ENCODE peak calls at places on chromosomes 13 and 19, in six cellular contexts. V is upper lobe of left lung, Q is bronchial epithelial cell, S is neural crest cell, K is esophagus squamous epithelium, T is GM10248. A is an unnamed sample.

GRCh38 chr13:67841071-67841470 is 610.9 kb upstream of the PCDH9 start:
- DNase-seq in V (no peak), Q (no peak), S (no peak), K (no peak), T (no peak), A (no peak)

GRCh38 chr13:107968470-107968869 is 246.9 kb downstream of the LIG4 start:
- DNase-seq in V (no peak), Q (peak; percentile 62), S (no peak), K (no peak), T (no peak), A (no peak)

GRCh38 chr13:21683034-21683733 is 12.3 kb downstream of the FGF9 start:
- DNase-seq in V (no peak), Q (peak; percentile 99), S (no peak), K (no peak), T (no peak), A (no peak)

GRCh38 chr13:19586904-19587634 is 25.7 kb upstream of the TPTE2 start:
- DNase-seq in V (peak; percentile 47), Q (no peak), S (no peak), K (no peak), T (peak; percentile 76), A (peak; percentile 72)

GRCh38 chr13:113374511-113375175 is 10.7 kb upstream of the GRTP1 start:
- DNase-seq in V (no peak), Q (no peak), S (no peak), K (no peak), T (no peak), A (no peak)

GRCh38 chr13:99305180-99305965 is 1.8 kb downstream of the GPR183 start:
- DNase-seq in V (no peak), Q (no peak), S (no peak), K (no peak), T (no peak), A (no peak)

GRCh38 chr13:98938801-98939200 is 39.1 kb downstream of the DOCK9 start:
- DNase-seq in V (no peak), Q (no peak), S (no peak), K (no peak), T (no peak), A (no peak)

GRCh38 chr13:111658150-111659100 is 338.0 kb downstream of the TEX29 start:
- DNase-seq in V (no peak), Q (no peak), S (peak; percentile 47), K (no peak), T (no peak), A (no peak)

GRCh38 chr19:6276447-6276846 is 3.3 kb downstream of the MLLT1 start:
- DNase-seq in V (peak; percentile 70), Q (no peak), S (no peak), K (no peak), T (no peak), A (no peak)

GRCh38 chr13:24254151-24254810 is 55.1 kb upstream of the C1QTNF9 start:
- DNase-seq in V (peak; percentile 82), Q (no peak), S (no peak), K (no peak), T (peak; percentile 37), A (no peak)

GRCh38 chr19:18603255-18603957 is 3.2 kb downstream of the CRLF1 start:
- DNase-seq in V (no peak), Q (no peak), S (no peak), K (no peak), T (no peak), A (peak; percentile 53)

GRCh38 chr19:45632468-45633196 is 6.6 kb downstream of the EML2 start:
- DNase-seq in V (peak; percentile 81), Q (peak; percentile 97), S (peak; percentile 74), K (no peak), T (peak; percentile 65), A (peak; percentile 61)

GRCh38 chr19:35843676-35844481 is 8.4 kb downstream of the NPHS1 start:
- DNase-seq in V (no peak), Q (peak; percentile 6), S (no peak), K (no peak), T (no peak), A (no peak)

GRCh38 chr19:42154471-42155323 is 22.5 kb upstream of the POU2F2 start:
- DNase-seq in V (no peak), Q (no peak), S (no peak), K (no peak), T (peak; percentile 54), A (peak; percentile 62)

GRCh38 chr13:74346960-74347359 is 212.8 kb upstream of the KLF12 start:
- DNase-seq in V (no peak), Q (no peak), S (no peak), K (no peak), T (no peak), A (no peak)

GRCh38 chr13:44818428-44818827 is 170.8 kb downstream of the NUFIP1 start:
- DNase-seq in V (no peak), Q (peak; percentile 44), S (no peak), K (no peak), T (no peak), A (no peak)

GRCh38 chr13:59494151-59494550 is 669.6 kb downstream of the DIAPH3 start:
- DNase-seq in V (no peak), Q (no peak), S (no peak), K (no peak), T (no peak), A (no peak)

GRCh38 chr13:27619711-27620376 is 485 bp downstream of the LNX2 start:
- DNase-seq in V (peak; percentile 41), Q (peak; percentile 31), S (peak; percentile 23), K (no peak), T (peak; percentile 58), A (peak; percentile 62)
- TF ChIP-seq CTCF in V (peak; percentile 55), Q (peak; percentile 36), S (peak; percentile 54), K (peak; percentile 32), T (peak; percentile 8), A (peak; percentile 9)

GRCh38 chr13:109136873-109137272 is 507.5 kb downstream of the MYO16 start:
- DNase-seq in V (no peak), Q (no peak), S (no peak), K (no peak), T (no peak), A (no peak)

GRCh38 chr13:109139346-109139745 is 509.9 kb downstream of the MYO16 start:
- DNase-seq in V (no peak), Q (no peak), S (no peak), K (no peak), T (no peak), A (no peak)

GRCh38 chr13:109141716-109142115 is 512.3 kb downstream of the MYO16 start:
- DNase-seq in V (no peak), Q (no peak), S (no peak), K (no peak), T (peak; percentile 29), A (no peak)

GRCh38 chr13:109140777-109141354 is 511.5 kb downstream of the MYO16 start:
- DNase-seq in V (no peak), Q (no peak), S (no peak), K (no peak), T (no peak), A (no peak)

DNA sequence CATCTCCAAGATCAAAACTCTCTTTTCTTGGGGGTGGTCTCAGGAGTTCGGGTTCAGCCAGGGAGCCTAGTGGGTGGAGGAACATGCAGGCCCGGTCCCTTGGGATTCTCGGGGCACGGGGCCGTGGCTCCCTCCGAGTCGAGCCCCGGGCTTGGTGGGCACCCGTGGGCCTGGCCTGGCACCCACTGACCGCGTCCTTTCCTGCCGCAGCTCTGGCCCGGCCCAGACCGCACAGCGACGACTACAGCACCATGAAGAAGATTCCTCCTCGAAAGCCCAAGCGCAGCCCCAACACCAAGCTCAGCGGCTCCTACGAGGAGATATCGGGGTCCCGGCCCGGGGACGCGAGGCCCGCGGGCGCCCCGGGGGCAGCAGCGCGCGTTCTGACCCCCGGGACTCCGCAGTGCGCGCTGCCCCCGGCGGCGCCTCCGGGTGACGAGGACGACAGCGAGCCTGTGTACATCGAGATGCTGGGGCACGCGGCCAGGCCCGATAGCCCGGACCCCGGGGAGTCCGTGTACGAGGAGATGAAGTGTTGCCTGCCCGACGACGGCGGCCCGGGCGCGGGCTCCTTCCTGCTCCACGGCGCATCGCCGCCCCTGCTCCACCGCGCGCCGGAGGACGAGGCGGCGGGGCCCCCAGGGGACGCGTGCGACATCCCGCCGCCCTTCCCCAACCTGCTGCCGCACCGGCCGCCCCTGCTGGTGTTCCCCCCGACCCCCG is 510.8 kb downstream of the MYO16 start:
- DNase-seq in V (no peak), Q (no peak), S (no peak), K (no peak), T (no peak), A (no peak)
- TF ChIP-seq CTCF in V (no peak), Q (no peak), S (no peak), K (no peak), T (no peak), A (no peak)

GRCh38 chr19:38381138-38381537 is 6.7 kb downstream of the GGN start:
- DNase-seq in V (no peak), Q (no peak), S (no peak), K (no peak), T (no peak), A (no peak)

GRCh38 chr19:38383743-38384142 is 4.1 kb downstream of the GGN start:
- DNase-seq in V (no peak), Q (no peak), S (no peak), K (no peak), T (no peak), A (no peak)

GRCh38 chr19:38385057-38385803 is 2.6 kb downstream of the GGN start:
- DNase-seq in V (no peak), Q (no peak), S (no peak), K (no peak), T (no peak), A (no peak)

GRCh38 chr19:38384209-38385027 is 3.4 kb downstream of the GGN start:
- DNase-seq in V (no peak), Q (no peak), S (no peak), K (no peak), T (no peak), A (no peak)

DNA sequence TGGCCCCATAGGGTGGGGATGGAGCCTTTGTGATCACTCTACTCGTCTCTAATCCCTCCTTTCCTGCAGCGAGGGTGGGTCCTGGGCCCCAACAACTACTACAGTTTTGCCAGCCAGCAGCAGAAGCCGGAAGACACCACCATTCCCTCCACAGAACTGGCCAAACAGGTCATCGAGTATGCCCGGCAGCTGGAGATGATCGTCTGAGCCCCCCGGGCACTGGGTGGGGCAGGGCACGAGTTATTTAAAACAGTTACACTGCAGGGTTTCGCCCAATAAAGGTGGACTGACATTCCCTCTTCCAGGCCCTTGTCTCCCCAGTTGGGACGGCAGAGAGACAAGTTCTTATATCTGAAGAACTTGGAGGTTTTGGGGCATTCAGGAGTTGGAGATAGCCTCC is 4.7 kb downstream of the GGN start:
- DNase-seq in V (no peak), Q (no peak), S (no peak), K (no peak), T (no peak), A (no peak)
- TF ChIP-seq CTCF in V (no peak), Q (no peak), S (no peak), K (no peak), T (no peak), A (no peak)

GRCh38 chr19:48182434-48182833 is 12.0 kb downstream of the ZSWIM9 start:
- DNase-seq in V (no peak), Q (no peak), S (no peak), K (no peak), T (no peak), A (no peak)
- TF ChIP-seq CTCF in V (no peak), Q (no peak), S (no peak), K (no peak), T (no peak), A (no peak)

DNA sequence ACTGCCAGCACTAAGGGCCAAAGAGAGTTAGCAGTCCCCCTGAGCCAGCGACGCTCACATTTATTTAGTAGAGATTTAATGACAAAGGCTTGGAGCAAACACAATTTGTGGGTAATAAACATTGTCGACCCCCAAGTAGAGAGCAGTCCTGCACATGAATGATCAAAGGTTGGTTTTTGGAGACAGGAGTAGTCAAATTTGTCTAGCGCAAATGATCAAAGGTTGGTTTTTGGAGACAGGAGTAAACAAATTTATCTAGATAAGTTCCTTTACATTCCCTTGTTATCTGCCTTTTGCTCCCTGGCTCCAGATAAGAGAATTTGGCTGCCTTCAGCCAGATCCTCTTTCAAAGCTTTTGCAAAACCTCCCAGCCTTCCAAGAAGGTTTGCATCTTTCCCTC is 26.9 kb downstream of the METTL21C start:
- DNase-seq in V (no peak), Q (no peak), S (no peak), K (no peak), T (no peak), A (no peak)
- TF ChIP-seq CTCF in V (no peak), Q (no peak), S (no peak), K (no peak), T (no peak), A (no peak)